ENCODE peak calls at places on chromosome 13, in seven cellular contexts. One of them, this sample, is unnamed.
A peak's percentile ranks its signal among the peaks of the same experiment; 100 is the strongest.

GRCh38 chr13:37479901-37480300 is 118.7 kb downstream of the POSTN start:
- DNase-seq in H1: no peak
- DNase-seq in GM12878: no peak
- DNase-seq in K562: no peak
- DNase-seq in SK-N-SH: no peak
- DNase-seq in HCT116: no peak
- DNase-seq in HepG2: no peak
- DNase-seq in this sample: no peak

GRCh38 chr13:28606466-28606865 is 52.5 kb upstream of the POMP start:
- DNase-seq in HCT116: no peak
- DNase-seq in H1: no peak
- DNase-seq in SK-N-SH: no peak
- DNase-seq in GM12878: no peak
- DNase-seq in HepG2: no peak
- DNase-seq in K562: no peak
- DNase-seq in this sample: no peak

GRCh38 chr13:27024062-27024461 is 147.5 kb downstream of the USP12 start:
- DNase-seq in K562: no peak
- DNase-seq in GM12878: no peak
- DNase-seq in SK-N-SH: no peak
- DNase-seq in HCT116: no peak
- DNase-seq in H1: no peak
- DNase-seq in HepG2: no peak
- DNase-seq in this sample: no peak

GRCh38 chr13:102045713-102046112 is 356.1 kb downstream of the FGF14 start:
- DNase-seq in K562: no peak
- DNase-seq in HepG2: no peak
- DNase-seq in GM12878: no peak
- DNase-seq in HCT116: no peak
- DNase-seq in H1: no peak
- DNase-seq in SK-N-SH: no peak
- DNase-seq in this sample: no peak

GRCh38 chr13:99796175-99796819 is 175.3 kb downstream of the ZIC5 start:
- DNase-seq in GM12878: no peak
- DNase-seq in SK-N-SH: no peak
- DNase-seq in HCT116: no peak
- DNase-seq in H1: peak; percentile 80
- DNase-seq in HepG2: peak; percentile 29
- DNase-seq in K562: peak; percentile 61
- DNase-seq in this sample: peak; percentile 18

GRCh38 chr13:38697628-38698333 is 10.9 kb downstream of the FREM2 start:
- DNase-seq in HCT116: no peak
- DNase-seq in GM12878: no peak
- DNase-seq in K562: no peak
- DNase-seq in SK-N-SH: no peak
- DNase-seq in H1: no peak
- DNase-seq in HepG2: no peak
- DNase-seq in this sample: peak; percentile 47

GRCh38 chr13:28336193-28336657 is 158.7 kb downstream of the FLT1 start:
- DNase-seq in GM12878: no peak
- DNase-seq in SK-N-SH: no peak
- DNase-seq in HepG2: no peak
- DNase-seq in HCT116: no peak
- DNase-seq in H1: no peak
- DNase-seq in K562: no peak
- DNase-seq in this sample: no peak

GRCh38 chr13:114124921-114125320 is 7.5 kb downstream of the RASA3 start:
- DNase-seq in H1: no peak
- DNase-seq in HCT116: no peak
- DNase-seq in SK-N-SH: no peak
- DNase-seq in K562: no peak
- DNase-seq in GM12878: no peak
- DNase-seq in HepG2: no peak
- DNase-seq in this sample: no peak

GRCh38 chr13:28031220-28031903 is 42.9 kb upstream of the URAD start:
- DNase-seq in HepG2: no peak
- DNase-seq in GM12878: no peak
- DNase-seq in K562: no peak
- DNase-seq in H1: no peak
- DNase-seq in SK-N-SH: no peak
- DNase-seq in HCT116: no peak
- DNase-seq in this sample: no peak

GRCh38 chr13:113650731-113651148 is 7.3 kb downstream of the ATP4B start:
- DNase-seq in SK-N-SH: no peak
- DNase-seq in GM12878: no peak
- DNase-seq in H1: no peak
- DNase-seq in HepG2: no peak
- DNase-seq in K562: no peak
- DNase-seq in HCT116: no peak
- DNase-seq in this sample: no peak

GRCh38 chr13:102800145-102801041 is 1.5 kb downstream of the BIVM start:
- DNase-seq in K562: peak; percentile 83
- DNase-seq in GM12878: no peak
- DNase-seq in SK-N-SH: peak; percentile 95
- DNase-seq in HepG2: peak; percentile 66
- DNase-seq in HCT116: peak; percentile 34
- DNase-seq in H1: peak; percentile 92
- DNase-seq in this sample: peak; percentile 78

GRCh38 chr13:59823495-59823894 is 340.2 kb downstream of the DIAPH3 start:
- DNase-seq in GM12878: no peak
- DNase-seq in HepG2: no peak
- DNase-seq in H1: no peak
- DNase-seq in HCT116: no peak
- DNase-seq in K562: no peak
- DNase-seq in SK-N-SH: no peak
- DNase-seq in this sample: no peak

GRCh38 chr13:51318876-51319275 is 20.6 kb upstream of the SERPINE3 start:
- DNase-seq in HCT116: no peak
- DNase-seq in SK-N-SH: no peak
- DNase-seq in H1: no peak
- DNase-seq in K562: no peak
- DNase-seq in HepG2: no peak
- DNase-seq in GM12878: no peak
- DNase-seq in this sample: no peak

GRCh38 chr13:98466634-98467236 is 110.2 kb downstream of the STK24 start:
- DNase-seq in K562: peak; percentile 54
- DNase-seq in SK-N-SH: peak; percentile 68
- DNase-seq in GM12878: no peak
- DNase-seq in HepG2: peak; percentile 43
- DNase-seq in HCT116: no peak
- DNase-seq in H1: peak; percentile 94
- DNase-seq in this sample: peak; percentile 30

GRCh38 chr13:112688560-112689497 is 1.0 kb upstream of the ATP11A start:
- DNase-seq in HepG2: peak; percentile 24
- DNase-seq in K562: peak; percentile 47
- DNase-seq in SK-N-SH: no peak
- DNase-seq in H1: peak; percentile 65
- DNase-seq in GM12878: no peak
- DNase-seq in HCT116: no peak
- DNase-seq in this sample: no peak

GRCh38 chr13:46850214-46850613 is 46.6 kb downstream of the HTR2A start:
- DNase-seq in SK-N-SH: no peak
- DNase-seq in HepG2: no peak
- DNase-seq in HCT116: no peak
- DNase-seq in GM12878: no peak
- DNase-seq in K562: no peak
- DNase-seq in H1: no peak
- DNase-seq in this sample: no peak

GRCh38 chr13:20231839-20232555 is at the start of gene GJB6:
- DNase-seq in HepG2: no peak
- DNase-seq in HCT116: no peak
- DNase-seq in GM12878: no peak
- DNase-seq in SK-N-SH: peak; percentile 32
- DNase-seq in H1: peak; percentile 72
- DNase-seq in K562: no peak
- DNase-seq in this sample: peak; percentile 26

GRCh38 chr13:19818223-19818842 is 35.6 kb upstream of the PSPC1 start:
- DNase-seq in K562: peak; percentile 48
- DNase-seq in SK-N-SH: peak; percentile 57
- DNase-seq in HCT116: peak; percentile 65
- DNase-seq in HepG2: peak; percentile 4
- DNase-seq in GM12878: no peak
- DNase-seq in H1: peak; percentile 97
- DNase-seq in this sample: peak; percentile 83

GRCh38 chr13:44651209-44651608 is 75.1 kb upstream of the TSC22D1 start:
- DNase-seq in HCT116: no peak
- DNase-seq in K562: no peak
- DNase-seq in HepG2: no peak
- DNase-seq in H1: no peak
- DNase-seq in SK-N-SH: no peak
- DNase-seq in GM12878: no peak
- DNase-seq in this sample: no peak

GRCh38 chr13:30418886-30419459 is 3.3 kb upstream of the UBE2L5 start:
- DNase-seq in H1: no peak
- DNase-seq in HepG2: no peak
- DNase-seq in GM12878: no peak
- DNase-seq in K562: no peak
- DNase-seq in HCT116: no peak
- DNase-seq in SK-N-SH: no peak
- DNase-seq in this sample: no peak

GRCh38 chr13:50386527-50387123 is 371.4 kb downstream of the KCNRG start:
- DNase-seq in GM12878: no peak
- DNase-seq in HepG2: no peak
- DNase-seq in HCT116: no peak
- DNase-seq in H1: no peak
- DNase-seq in K562: no peak
- DNase-seq in SK-N-SH: no peak
- DNase-seq in this sample: no peak

GRCh38 chr13:21058361-21058760 is 3.0 kb downstream of the LATS2 start:
- DNase-seq in HepG2: no peak
- DNase-seq in GM12878: no peak
- DNase-seq in HCT116: no peak
- DNase-seq in SK-N-SH: no peak
- DNase-seq in K562: peak; percentile 6
- DNase-seq in H1: no peak
- DNase-seq in this sample: no peak

GRCh38 chr13:48585456-48585840 is 52.6 kb upstream of the RCBTB2 start:
- DNase-seq in HepG2: peak; percentile 43
- DNase-seq in GM12878: no peak
- DNase-seq in H1: no peak
- DNase-seq in HCT116: peak; percentile 12
- DNase-seq in SK-N-SH: no peak
- DNase-seq in K562: no peak
- DNase-seq in this sample: peak; percentile 36

GRCh38 chr13:102817907-102818306 is 19.0 kb downstream of the BIVM start:
- DNase-seq in HepG2: no peak
- DNase-seq in GM12878: no peak
- DNase-seq in HCT116: no peak
- DNase-seq in SK-N-SH: no peak
- DNase-seq in K562: no peak
- DNase-seq in H1: no peak
- DNase-seq in this sample: no peak

GRCh38 chr13:38042771-38043170 is 173.2 kb upstream of the TRPC4 start:
- DNase-seq in K562: no peak
- DNase-seq in GM12878: no peak
- DNase-seq in HCT116: no peak
- DNase-seq in SK-N-SH: no peak
- DNase-seq in HepG2: no peak
- DNase-seq in H1: no peak
- DNase-seq in this sample: no peak

GRCh38 chr13:94966380-94966779 is 254.0 kb upstream of the SOX21 start:
- DNase-seq in H1: no peak
- DNase-seq in K562: no peak
- DNase-seq in HCT116: no peak
- DNase-seq in HepG2: no peak
- DNase-seq in GM12878: no peak
- DNase-seq in SK-N-SH: peak; percentile 37
- DNase-seq in this sample: no peak

GRCh38 chr13:94967183-94968039 is 255.1 kb upstream of the SOX21 start:
- DNase-seq in K562: peak; percentile 8
- DNase-seq in HCT116: no peak
- DNase-seq in SK-N-SH: peak; percentile 79
- DNase-seq in H1: peak; percentile 81
- DNase-seq in GM12878: no peak
- DNase-seq in HepG2: no peak
- DNase-seq in this sample: no peak

GRCh38 chr13:94968040-94968756 is 255.9 kb upstream of the SOX21 start:
- DNase-seq in HepG2: no peak
- DNase-seq in H1: peak; percentile 83
- DNase-seq in K562: no peak
- DNase-seq in GM12878: no peak
- DNase-seq in SK-N-SH: peak; percentile 66
- DNase-seq in HCT116: no peak
- DNase-seq in this sample: no peak

GRCh38 chr13:94972262-94972661 is 259.9 kb upstream of the SOX21 start:
- DNase-seq in HCT116: no peak
- DNase-seq in SK-N-SH: no peak
- DNase-seq in H1: no peak
- DNase-seq in HepG2: no peak
- DNase-seq in GM12878: no peak
- DNase-seq in K562: no peak
- DNase-seq in this sample: no peak

GRCh38 chr13:94968757-94969086 is 256.4 kb upstream of the SOX21 start:
- DNase-seq in GM12878: no peak
- DNase-seq in SK-N-SH: no peak
- DNase-seq in K562: no peak
- DNase-seq in HCT116: no peak
- DNase-seq in HepG2: no peak
- DNase-seq in H1: no peak
- DNase-seq in this sample: no peak
- TF ChIP-seq JUND in GM12878: no peak
- TF ChIP-seq JUND in SK-N-SH: no peak
- TF ChIP-seq JUND in K562: no peak
- TF ChIP-seq JUND in HCT116: no peak
- TF ChIP-seq JUND in HepG2: no peak
- TF ChIP-seq JUND in H1: no peak
- TF ChIP-seq JUND in this sample: no peak

DNA sequence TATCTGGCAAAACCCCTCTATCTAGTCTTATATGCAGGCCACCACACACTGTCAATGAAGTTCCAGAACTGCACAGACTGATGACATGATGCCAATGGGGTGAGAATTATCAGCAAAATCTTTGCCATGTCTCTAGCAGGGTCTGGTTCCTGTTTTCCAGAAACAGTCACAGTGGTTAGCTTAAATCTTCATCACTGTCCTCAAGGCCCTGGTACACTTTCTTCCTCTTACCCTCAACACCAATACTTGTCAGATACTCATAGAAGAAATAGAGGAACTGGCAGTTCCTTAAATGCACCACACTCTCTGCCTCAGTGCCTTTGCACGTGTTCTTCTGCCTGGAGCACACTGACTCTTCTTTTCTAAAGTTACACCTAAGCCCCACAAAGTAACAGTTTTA is 77.8 kb upstream of the STARD13 start:
- DNase-seq in SK-N-SH: no peak
- DNase-seq in HCT116: no peak
- DNase-seq in K562: no peak
- DNase-seq in GM12878: peak; percentile 23
- DNase-seq in H1: no peak
- DNase-seq in HepG2: no peak
- DNase-seq in this sample: no peak
- TF ChIP-seq JUND in SK-N-SH: no peak
- TF ChIP-seq JUND in HCT116: no peak
- TF ChIP-seq JUND in K562: no peak
- TF ChIP-seq JUND in GM12878: no peak
- TF ChIP-seq JUND in H1: no peak
- TF ChIP-seq JUND in HepG2: no peak
- TF ChIP-seq JUND in this sample: no peak

GRCh38 chr13:43145556-43145955 is 122.2 kb downstream of the DNAJC15 start:
- DNase-seq in SK-N-SH: no peak
- DNase-seq in GM12878: no peak
- DNase-seq in HepG2: no peak
- DNase-seq in K562: no peak
- DNase-seq in HCT116: no peak
- DNase-seq in H1: no peak
- DNase-seq in this sample: no peak
- TF ChIP-seq JUND in SK-N-SH: no peak
- TF ChIP-seq JUND in GM12878: no peak
- TF ChIP-seq JUND in HepG2: no peak
- TF ChIP-seq JUND in K562: no peak
- TF ChIP-seq JUND in HCT116: no peak
- TF ChIP-seq JUND in H1: no peak
- TF ChIP-seq JUND in this sample: no peak

GRCh38 chr13:85148009-85148408 is 651.2 kb downstream of the SLITRK6 start:
- DNase-seq in SK-N-SH: no peak
- DNase-seq in H1: no peak
- DNase-seq in K562: no peak
- DNase-seq in HCT116: no peak
- DNase-seq in HepG2: peak; percentile 1
- DNase-seq in GM12878: no peak
- DNase-seq in this sample: no peak
- TF ChIP-seq JUND in SK-N-SH: no peak
- TF ChIP-seq JUND in H1: no peak
- TF ChIP-seq JUND in K562: no peak
- TF ChIP-seq JUND in HCT116: no peak
- TF ChIP-seq JUND in HepG2: no peak
- TF ChIP-seq JUND in GM12878: no peak
- TF ChIP-seq JUND in this sample: no peak